ENCODE peak calls at places on chromosomes 5 and 9, in five cellular contexts. W, B, O, Z and D are unnamed samples.

GRCh38 chr5:66661149-66661548 is 65.0 kb downstream of the MAST4 start:
- DNase-seq in O (no peak), Z (no peak), W (peak), B (no peak), D (no peak)

GRCh38 chr5:41270423-41271251 is 57.3 kb upstream of the C6 start:
- DNase-seq in O (no peak), W (peak), B (peak), Z (no peak), D (peak)

GRCh38 chr5:76473676-76474075 is 70.6 kb downstream of the IQGAP2 start:
- DNase-seq in Z (no peak), O (no peak), B (no peak), W (no peak), D (peak)

GRCh38 chr9:74951725-74952151 is 974 bp downstream of the C9orf40 start:
- DNase-seq in W (peak), O (no peak), Z (peak), B (peak), D (peak)

GRCh38 chr5:53782620-53783019 is 222.2 kb downstream of the NDUFS4 start:
- DNase-seq in O (no peak), B (no peak), W (no peak), Z (no peak), D (no peak)

GRCh38 chr9:73133042-73133651 is 18.5 kb upstream of the ANXA1 start:
- DNase-seq in Z (no peak), O (no peak), B (no peak), W (no peak), D (no peak)

GRCh38 chr5:149853701-149854100 is 90.9 kb downstream of the PDE6A start:
- DNase-seq in O (no peak), B (no peak), Z (no peak), W (no peak), D (no peak)

GRCh38 chr5:56025303-56025885 is 30.6 kb upstream of the IL6ST start:
- DNase-seq in W (peak), O (no peak), Z (no peak), B (peak), D (no peak)

GRCh38 chr9:76526026-76526425 is 67.0 kb downstream of the GCNT1 start:
- DNase-seq in Z (no peak), W (no peak), O (no peak), B (no peak), D (no peak)

GRCh38 chr5:157245477-157245876 is 20.4 kb upstream of the CYFIP2 start:
- DNase-seq in Z (no peak), W (no peak), B (peak), O (no peak), D (no peak)

GRCh38 chr5:68456756-68457217 is 241.2 kb downstream of the PIK3R1 start:
- DNase-seq in B (peak), Z (no peak), O (no peak), W (peak), D (peak)

GRCh38 chr9:13268469-13268868 is 11.0 kb downstream of the MPDZ start:
- DNase-seq in O (no peak), Z (no peak), B (no peak), W (no peak), D (no peak)

GRCh38 chr5:134174841-134175839 is 1.6 kb downstream of the SKP1 start:
- DNase-seq in Z (no peak), O (no peak), B (no peak), W (no peak), D (peak)

GRCh38 chr5:147876626-147877025 is 1.9 kb upstream of the SCGB3A2 start:
- DNase-seq in O (no peak), Z (no peak), B (no peak), W (no peak), D (no peak)

GRCh38 chr5:10564838-10565784 is 1.2 kb downstream of the ANKRD33B start:
- DNase-seq in O (no peak), Z (no peak), W (no peak), B (no peak), D (no peak)

GRCh38 chr9:124483481-124483880 is 23.7 kb downstream of the NR5A1 start:
- DNase-seq in Z (no peak), W (no peak), O (no peak), B (no peak), D (no peak)

GRCh38 chr5:134247411-134247810 is 21.5 kb upstream of the PPP2CA start:
- DNase-seq in B (peak), W (no peak), O (no peak), Z (no peak), D (no peak)

GRCh38 chr5:40981420-40981819 is 72.1 kb downstream of the C7 start:
- DNase-seq in O (no peak), B (no peak), W (no peak), Z (no peak), D (no peak)

GRCh38 chr9:14958989-14959388 is 48.8 kb upstream of the FREM1 start:
- DNase-seq in B (no peak), O (no peak), W (no peak), Z (no peak), D (no peak)

GRCh38 chr9:33778700-33779351 is 16.5 kb upstream of the PRSS3 start:
- DNase-seq in B (peak), W (peak), Z (no peak), O (peak), D (peak)

DNA sequence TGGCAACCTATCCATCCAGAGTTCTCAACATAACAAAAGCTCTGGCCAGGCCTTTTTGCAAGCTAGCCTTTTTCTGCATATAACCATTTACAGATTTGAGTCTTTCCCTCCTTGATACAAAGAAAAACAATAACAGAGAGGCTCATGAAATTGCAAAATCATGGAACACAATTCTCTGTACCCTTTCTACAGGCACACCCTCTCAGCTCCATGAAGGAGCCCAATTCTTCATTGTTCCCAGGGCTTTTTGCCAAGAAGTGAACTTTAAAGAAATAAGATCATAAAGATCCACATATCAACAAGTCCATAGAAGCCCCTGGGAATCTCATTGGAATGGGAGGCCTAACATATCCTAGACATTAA is 124.0 kb upstream of the SLIT3 start:
- DNase-seq in O (no peak), B (no peak), W (no peak), Z (no peak), D (no peak)
- H3K4me3 ChIP-seq in O (no peak), B (no peak), W (no peak), Z (no peak), D (no peak)

GRCh38 chr9:134181648-134182034 is 17.3 kb upstream of the RNU6ATAC start:
- DNase-seq in Z (no peak), O (no peak), B (no peak), W (no peak), D (peak)
- TF ChIP-seq CTCF in Z (no peak), O (no peak), B (no peak), W (no peak), D (no peak)

DNA sequence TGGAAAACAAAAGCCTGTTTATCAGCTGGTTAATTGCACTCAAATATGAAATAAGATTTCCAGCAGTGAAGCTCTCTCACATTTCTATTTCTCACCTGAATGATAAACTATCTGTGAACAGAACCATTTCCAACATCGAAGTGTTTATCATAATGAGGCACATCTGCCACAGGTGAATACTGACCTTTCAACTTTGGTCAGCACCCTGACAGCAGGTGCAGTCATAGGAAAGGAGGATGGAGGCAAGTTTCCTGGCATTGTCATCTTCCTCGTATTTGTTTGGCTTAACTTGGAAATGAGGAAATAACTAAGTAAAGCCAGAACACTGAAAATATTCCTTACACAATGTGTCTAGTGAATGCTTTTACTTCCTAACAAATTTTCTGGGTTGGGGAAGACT is 716.4 kb downstream of the NR2F1-AS1 start:
- DNase-seq in W (no peak), B (no peak), O (no peak), Z (no peak), D (no peak)
- H3K4me3 ChIP-seq in W (no peak), B (no peak), O (no peak), Z (no peak), D (no peak)

DNA sequence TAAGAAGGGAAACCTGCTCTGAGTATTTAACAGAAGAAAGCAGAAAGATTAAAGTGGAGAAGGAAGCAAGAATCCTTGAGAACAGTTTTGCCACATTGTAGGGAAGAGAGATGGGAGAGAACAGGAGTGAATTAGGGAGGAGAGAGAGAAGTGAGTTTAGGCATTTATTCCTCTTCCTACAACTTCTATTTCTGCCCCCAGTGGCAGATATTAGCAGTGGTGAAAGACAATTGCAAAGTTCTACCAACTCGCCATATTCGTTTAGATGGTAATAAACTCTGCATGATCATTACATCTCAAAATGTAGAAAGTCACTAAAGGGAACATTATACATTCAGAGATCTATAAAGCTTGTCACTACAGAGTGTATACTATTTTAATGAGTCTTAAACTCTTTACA is 440.1 kb upstream of the TRPC7 start:
- DNase-seq in W (no peak), Z (no peak), O (no peak), B (no peak), D (no peak)
- TF ChIP-seq CTCF in W (no peak), Z (no peak), O (no peak), B (peak), D (no peak)

GRCh38 chr5:142320427-142320732 is 4.4 kb downstream of the SPRY4 start:
- DNase-seq in B (peak), W (no peak), Z (no peak), O (no peak), D (no peak)

GRCh38 chr5:142322747-142323479 is 1.9 kb downstream of the SPRY4 start:
- DNase-seq in Z (no peak), O (no peak), W (no peak), B (no peak), D (no peak)

GRCh38 chr5:142323480-142324376 is 1.1 kb downstream of the SPRY4 start:
- DNase-seq in Z (no peak), B (peak), O (no peak), W (peak), D (no peak)

GRCh38 chr5:142320851-142321560 is 3.8 kb downstream of the SPRY4 start:
- DNase-seq in B (no peak), W (no peak), Z (no peak), O (no peak), D (no peak)

GRCh38 chr5:142322403-142322746 is 2.4 kb downstream of the SPRY4 start:
- DNase-seq in B (no peak), O (no peak), W (no peak), Z (no peak), D (no peak)
- H3K4me3 ChIP-seq in B (no peak), O (no peak), W (no peak), Z (peak), D (no peak)

GRCh38 chr5:122434120-122434519 is 122.1 kb downstream of the SNCAIP start:
- DNase-seq in W (no peak), B (no peak), Z (no peak), O (no peak), D (no peak)
- TF ChIP-seq CTCF in W (no peak), B (no peak), Z (no peak), O (no peak), D (no peak)

GRCh38 chr5:101664071-101664791 is 631.9 kb downstream of the SLCO4C1 start:
- DNase-seq in W (no peak), O (no peak), Z (no peak), B (no peak), D (no peak)

GRCh38 chr5:101663543-101663942 is 632.5 kb downstream of the SLCO4C1 start:
- DNase-seq in B (no peak), O (no peak), Z (no peak), W (no peak), D (no peak)

GRCh38 chr5:101653996-101654395 is 642.1 kb downstream of the SLCO4C1 start:
- DNase-seq in B (no peak), O (no peak), W (no peak), Z (no peak), D (no peak)

GRCh38 chr5:101662263-101662662 is 633.8 kb downstream of the SLCO4C1 start:
- DNase-seq in O (no peak), W (no peak), Z (no peak), B (no peak), D (no peak)

GRCh38 chr5:101658433-101658832 is 637.7 kb downstream of the SLCO4C1 start:
- DNase-seq in O (no peak), B (no peak), W (no peak), Z (no peak), D (no peak)
- H3K4me3 ChIP-seq in O (no peak), B (no peak), W (no peak), Z (no peak), D (no peak)

DNA sequence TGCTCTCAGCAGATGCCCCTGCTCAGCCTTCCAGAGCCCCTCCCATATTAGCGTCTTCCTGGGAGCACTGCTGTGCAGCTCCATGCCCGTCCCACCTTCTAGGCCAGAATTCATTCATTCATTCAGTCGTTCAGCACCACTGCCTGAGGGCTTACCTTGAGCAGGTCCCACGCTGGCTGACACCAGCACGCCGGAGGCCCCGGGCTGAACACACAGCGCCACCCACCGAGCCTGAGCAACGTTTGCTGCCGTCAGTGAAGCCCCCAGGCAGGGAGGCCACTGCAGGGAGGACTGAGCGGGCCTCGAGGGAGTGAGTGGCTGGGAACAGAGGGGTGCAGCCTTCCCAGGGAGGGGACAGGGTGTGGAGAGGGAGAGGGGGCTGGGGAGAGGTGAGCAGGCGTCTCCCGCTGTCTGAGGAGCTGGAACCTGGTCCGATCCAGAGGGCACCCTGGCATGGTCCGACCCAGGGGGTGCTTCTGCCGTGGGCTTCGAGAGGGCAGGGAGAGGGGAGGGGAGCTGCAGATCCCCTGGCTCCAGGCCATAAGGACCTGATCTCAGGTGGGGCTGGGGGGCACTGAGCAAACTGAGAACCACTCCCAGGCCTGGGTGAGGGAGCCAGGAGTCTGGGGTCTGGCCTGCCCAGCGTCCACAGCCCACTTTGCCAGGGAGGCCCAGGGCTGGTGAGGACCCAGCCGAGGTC is 98.9 kb upstream of the RAPGEF1 start:
- DNase-seq in O (no peak), Z (no peak), B (no peak), W (no peak), D (no peak)
- TF ChIP-seq CTCF in O (no peak), Z (no peak), B (no peak), W (no peak), D (no peak)

GRCh38 chr9:116153765-116154333 is at the start of gene PAPPA:
- DNase-seq in B (peak), W (no peak), Z (no peak), O (no peak), D (no peak)
- H3K4me3 ChIP-seq in B (peak), W (peak), Z (peak), O (no peak), D (no peak)

GRCh38 chr5:176619569-176620332 is 9.8 kb upstream of the GPRIN1 start:
- DNase-seq in B (no peak), O (no peak), W (no peak), Z (no peak), D (no peak)
- TF ChIP-seq CTCF in B (no peak), O (no peak), W (no peak), Z (no peak), D (no peak)